ENCODE peak calls at places on chromosomes 4 and X, in eight cellular contexts. Q is ELF-1, R is GM23248, G is NCI-H1417, X is osteocyte, B is Peyer's patch, S is left ventricle myocardium superior, K is cortex of kidney. L is an unnamed sample.

GRCh38 chr4:98618670-98619069 is 39.7 kb downstream of the TSPAN5 start:
- DNase-seq in Q (no peak), R (no peak), G (no peak), X (no peak), B (no peak), S (no peak), K (no peak), L (no peak)

GRCh38 chr4:8387615-8388266 is 52.8 kb downstream of the ACOX3 start:
- DNase-seq in Q (no peak), R (no peak), G (no peak), X (no peak), B (no peak), S (no peak), K (no peak), L (peak)

GRCh38 chr4:58136611-58137010 is 1026.4 kb upstream of the IGFBP7 start:
- DNase-seq in Q (no peak), R (no peak), G (no peak), X (no peak), B (no peak), S (no peak), K (no peak), L (no peak)

GRCh38 chrX:66635360-66635759 is 3.5 kb downstream of the EDA2R start:
- DNase-seq in Q (no peak), R (peak), G (no peak), X (no peak), B (no peak), S (no peak), K (no peak), L (no peak)

GRCh38 chr4:12411072-12411471 is 982.4 kb upstream of the HS3ST1 start:
- DNase-seq in Q (no peak), R (no peak), G (no peak), X (no peak), B (no peak), S (no peak), K (no peak), L (no peak)

GRCh38 chrX:63686878-63687714 is 97.9 kb downstream of the ARHGEF9 start:
- DNase-seq in Q (peak), R (peak), G (peak), X (no peak), B (no peak), S (no peak), K (no peak), L (no peak)

GRCh38 chrX:72051589-72051988 is 80.1 kb downstream of the RTL5 start:
- DNase-seq in Q (no peak), R (no peak), G (no peak), X (no peak), B (no peak), S (no peak), K (no peak), L (no peak)

GRCh38 chr4:183098723-183099536 is at the start of gene WWC2:
- DNase-seq in Q (peak), R (peak), G (peak), X (peak), B (peak), S (peak), K (peak), L (peak)

GRCh38 chrX:132737743-132738142 is 220.7 kb downstream of the HS6ST2 start:
- DNase-seq in Q (no peak), R (no peak), G (no peak), X (peak), B (no peak), S (no peak), K (no peak), L (peak)

GRCh38 chrX:133923113-133923512 is 62.3 kb downstream of the GPC3 start:
- DNase-seq in Q (no peak), R (peak), G (no peak), X (no peak), B (no peak), S (no peak), K (no peak), L (no peak)

GRCh38 chrX:134566506-134566905 is 91.8 kb downstream of the PLAC1 start:
- DNase-seq in Q (no peak), R (no peak), G (no peak), X (no peak), B (no peak), S (no peak), K (no peak), L (no peak)

GRCh38 chrX:966396-967070 is 245.9 kb downstream of the CRLF2 start:
- DNase-seq in Q (peak), R (no peak), G (no peak), X (peak), B (no peak), S (no peak), K (no peak), L (no peak)

GRCh38 chr4:118683513-118683912 is 1.7 kb upstream of the METTL14 start:
- DNase-seq in Q (no peak), R (no peak), G (no peak), X (no peak), B (no peak), S (no peak), K (no peak), L (no peak)

L was measured in mucosa of descending colon.